ENCODE peak calls at places on chromosomes 6 and 20, in eight cellular contexts. U, K, A, B, R, I, Y and D are unnamed samples.

GRCh38 chr20:62310757-62311121 is 7.9 kb downstream of the ADRM1 start:
- DNase-seq in A (no peak), B (no peak), Y (no peak), K (no peak), U (no peak), R (no peak), I (no peak), D (no peak)

GRCh38 chr6:16969699-16970695 is 131.9 kb upstream of the STMND1 start:
- DNase-seq in R (no peak), B (no peak), I (no peak), K (peak; percentile 91), U (no peak), Y (no peak), A (no peak), D (no peak)

GRCh38 chr20:46218656-46219055 is 89.6 kb downstream of the CDH22 start:
- DNase-seq in Y (no peak), R (no peak), A (no peak), B (no peak), K (no peak), U (no peak), I (no peak), D (no peak)

GRCh38 chr6:125267806-125268523 is 33.8 kb downstream of the HDDC2 start:
- DNase-seq in A (no peak), U (no peak), R (no peak), Y (no peak), B (no peak), K (no peak), I (no peak), D (peak; percentile 28)

GRCh38 chr6:42766163-42766670 is 15.6 kb upstream of the BICRAL start:
- DNase-seq in B (no peak), Y (no peak), R (peak; percentile 23), A (no peak), I (no peak), K (peak; percentile 62), U (no peak), D (peak; percentile 69)

GRCh38 chr6:12261502-12261901 is 28.7 kb upstream of the EDN1 start:
- DNase-seq in B (no peak), A (no peak), I (no peak), K (no peak), R (no peak), U (no peak), Y (no peak), D (no peak)

GRCh38 chr20:58102252-58102651 is 126.2 kb downstream of the ANKRD60 start:
- DNase-seq in I (no peak), A (no peak), R (peak; percentile 97), U (no peak), K (peak; percentile 73), Y (no peak), B (no peak), D (no peak)

GRCh38 chr6:6803180-6803978 is 214.9 kb downstream of the LY86 start:
- DNase-seq in I (no peak), A (no peak), U (no peak), Y (no peak), B (no peak), R (no peak), K (no peak), D (no peak)

GRCh38 chr20:59455392-59456341 is 148.7 kb upstream of the PHACTR3 start:
- DNase-seq in A (no peak), I (peak; percentile 34), B (no peak), Y (no peak), U (peak; percentile 9), K (no peak), R (peak; percentile 81), D (peak; percentile 8)

GRCh38 chr6:148611213-148611612 is 135.6 kb upstream of the UST start:
- DNase-seq in K (peak; percentile 89), U (no peak), Y (no peak), R (no peak), B (no peak), I (peak; percentile 72), A (peak; percentile 88), D (peak; percentile 15)

GRCh38 chr6:152314483-152314832 is 322.7 kb downstream of the SYNE1 start:
- DNase-seq in U (no peak), K (no peak), B (no peak), A (no peak), Y (no peak), I (no peak), R (no peak), D (no peak)

GRCh38 chr20:64029293-64030117 is 6.5 kb upstream of the C20orf204 start:
- DNase-seq in R (no peak), I (no peak), K (no peak), A (no peak), B (no peak), U (no peak), Y (no peak), D (no peak)

GRCh38 chr6:25389501-25389900 is 110.3 kb downstream of the CARMIL1 start:
- DNase-seq in A (no peak), B (no peak), R (no peak), K (peak; percentile 84), I (peak; percentile 43), Y (no peak), U (no peak), D (peak; percentile 35)

GRCh38 chr6:146770965-146771735 is 172.4 kb downstream of the ADGB start:
- DNase-seq in I (peak; percentile 39), A (peak; percentile 70), Y (no peak), B (peak; percentile 10), K (no peak), R (no peak), U (no peak), D (no peak)